ENCODE peak calls at places on chromosome 19, in nine cellular contexts. G, Z, V, P, C, Y, K, N and W are unnamed samples.
A peak's percentile ranks its signal among the peaks of the same experiment; 100 is the strongest.

GRCh38 chr19:56617531-56617930 is 22.4 kb downstream of the ZNF71 start:
- DNase-seq in G (no peak), Z (no peak), V (no peak), P (no peak), C (no peak), Y (no peak), K (no peak), N (no peak), W (no peak)

GRCh38 chr19:16330368-16330801 is 5.8 kb downstream of the KLF2 start:
- DNase-seq in G (peak; percentile 90), Z (no peak), V (no peak), P (peak; percentile 65), C (peak; percentile 57), Y (peak; percentile 96), K (peak; percentile 93), N (peak; percentile 93), W (no peak)

GRCh38 chr19:11479470-11480080 is 1.3 kb downstream of the ELAVL3 start:
- DNase-seq in G (no peak), Z (peak; percentile 92), V (no peak), P (no peak), C (no peak), Y (no peak), K (no peak), N (no peak), W (no peak)

GRCh38 chr19:5102520-5102919 is 133.6 kb downstream of the KDM4B start:
- DNase-seq in G (no peak), Z (no peak), V (no peak), P (no peak), C (no peak), Y (no peak), K (no peak), N (no peak), W (no peak)

GRCh38 chr19:33558846-33559245 is 37.3 kb upstream of the PEPD start:
- DNase-seq in G (no peak), Z (no peak), V (no peak), P (no peak), C (no peak), Y (no peak), K (peak; percentile 13), N (no peak), W (no peak)

GRCh38 chr19:47507031-47507430 is 7.8 kb downstream of the NAPA start:
- DNase-seq in G (no peak), Z (no peak), V (no peak), P (no peak), C (no peak), Y (no peak), K (no peak), N (no peak), W (no peak)

GRCh38 chr19:44851427-44851826 is 5.3 kb downstream of the NECTIN2 start:
- DNase-seq in G (no peak), Z (no peak), V (no peak), P (no peak), C (no peak), Y (no peak), K (no peak), N (no peak), W (no peak)

GRCh38 chr19:29945433-29945832 is 3.4 kb downstream of the URI1 start:
- DNase-seq in G (no peak), Z (no peak), V (no peak), P (no peak), C (no peak), Y (no peak), K (no peak), N (no peak), W (no peak)

GRCh38 chr19:567296-567900 is 5.0 kb upstream of the BSG start:
- DNase-seq in G (no peak), Z (no peak), V (no peak), P (no peak), C (no peak), Y (no peak), K (no peak), N (no peak), W (no peak)

GRCh38 chr19:19817357-19817756 is 4.2 kb downstream of the ZNF506 start:
- DNase-seq in G (no peak), Z (no peak), V (no peak), P (no peak), C (no peak), Y (no peak), K (no peak), N (no peak), W (no peak)

GRCh38 chr19:12789098-12789903 is 2.0 kb upstream of the JUNB start:
- DNase-seq in G (peak; percentile 53), Z (no peak), V (no peak), P (no peak), C (peak; percentile 52), Y (no peak), K (peak; percentile 41), N (no peak), W (no peak)

GRCh38 chr19:56217039-56217949 is 15.2 kb downstream of the ZSCAN5C start:
- DNase-seq in G (no peak), Z (peak; percentile 69), V (no peak), P (peak; percentile 14), C (no peak), Y (no peak), K (peak; percentile 35), N (no peak), W (no peak)

GRCh38 chr19:50977626-50978025 is 6.1 kb downstream of the KLK7 start:
- DNase-seq in G (no peak), Z (no peak), V (no peak), P (no peak), C (peak; percentile 0), Y (no peak), K (no peak), N (no peak), W (no peak)

GRCh38 chr19:3056454-3057016 is 5.8 kb downstream of the TLE5 start:
- DNase-seq in G (peak; percentile 68), Z (no peak), V (no peak), P (peak; percentile 61), C (peak; percentile 24), Y (no peak), K (no peak), N (no peak), W (no peak)

GRCh38 chr19:5046339-5047039 is 77.6 kb downstream of the KDM4B start:
- DNase-seq in G (peak; percentile 84), Z (no peak), V (no peak), P (no peak), C (peak; percentile 83), Y (peak; percentile 7), K (peak; percentile 60), N (no peak), W (no peak)

GRCh38 chr19:18388328-18389094 is 2.6 kb downstream of the GDF15 start:
- DNase-seq in G (peak; percentile 72), Z (peak; percentile 88), V (no peak), P (peak; percentile 87), C (peak; percentile 74), Y (peak; percentile 21), K (peak; percentile 71), N (no peak), W (no peak)

GRCh38 chr19:39411832-39412099 is 703 bp upstream of the PLEKHG2 start:
- DNase-seq in G (peak; percentile 97), Z (peak; percentile 81), V (peak; percentile 80), P (peak; percentile 88), C (peak; percentile 100), Y (no peak), K (peak; percentile 93), N (peak; percentile 88), W (peak; percentile 85)

GRCh38 chr19:1855828-1856255 is 7.5 kb downstream of the KLF16 start:
- DNase-seq in G (no peak), Z (no peak), V (no peak), P (no peak), C (no peak), Y (no peak), K (peak; percentile 34), N (no peak), W (no peak)

GRCh38 chr19:1254081-1254527 is 5.7 kb downstream of the MIDN start:
- DNase-seq in G (no peak), Z (no peak), V (no peak), P (no peak), C (peak; percentile 4), Y (no peak), K (no peak), N (no peak), W (no peak)

GRCh38 chr19:46791944-46792343 is 3.5 kb upstream of the SLC1A5 start:
- DNase-seq in G (no peak), Z (no peak), V (no peak), P (no peak), C (no peak), Y (peak; percentile 42), K (peak; percentile 69), N (no peak), W (no peak)

GRCh38 chr19:32720216-32720935 is 809 bp downstream of the TDRD12 start:
- DNase-seq in G (no peak), Z (no peak), V (no peak), P (no peak), C (no peak), Y (no peak), K (no peak), N (no peak), W (no peak)

GRCh38 chr19:6220385-6221191 is 59.2 kb downstream of the MLLT1 start:
- DNase-seq in G (no peak), Z (no peak), V (no peak), P (peak; percentile 80), C (no peak), Y (no peak), K (peak; percentile 32), N (no peak), W (no peak)

GRCh38 chr19:39401549-39402416 is 4.9 kb upstream of the ZFP36 start:
- DNase-seq in G (peak; percentile 95), Z (no peak), V (no peak), P (no peak), C (peak; percentile 95), Y (peak; percentile 93), K (peak; percentile 58), N (peak; percentile 35), W (no peak)

GRCh38 chr19:14366529-14366928 is 14.7 kb upstream of the ADGRE5 start:
- DNase-seq in G (peak; percentile 84), Z (peak; percentile 92), V (peak; percentile 41), P (no peak), C (peak; percentile 88), Y (peak; percentile 43), K (peak; percentile 56), N (peak; percentile 20), W (peak; percentile 49)

GRCh38 chr19:38425810-38426466 is at the start of gene RASGRP4:
- DNase-seq in G (no peak), Z (peak; percentile 40), V (no peak), P (no peak), C (no peak), Y (no peak), K (no peak), N (no peak), W (no peak)

GRCh38 chr19:46925548-46925950 is 64.8 kb downstream of the ARHGAP35 start:
- DNase-seq in G (peak; percentile 85), Z (no peak), V (no peak), P (no peak), C (peak; percentile 97), Y (peak; percentile 78), K (peak; percentile 21), N (peak; percentile 47), W (no peak)

GRCh38 chr19:38700350-38700932 is 43.8 kb downstream of the CAPN12 start:
- DNase-seq in G (no peak), Z (no peak), V (no peak), P (no peak), C (no peak), Y (no peak), K (no peak), N (no peak), W (no peak)

GRCh38 chr19:1647664-1648155 is 4.7 kb downstream of the TCF3 start:
- DNase-seq in G (no peak), Z (no peak), V (no peak), P (no peak), C (no peak), Y (no peak), K (no peak), N (no peak), W (no peak)

GRCh38 chr19:9839415-9839814 is 4.3 kb downstream of the PIN1 start:
- DNase-seq in G (no peak), Z (no peak), V (no peak), P (no peak), C (no peak), Y (no peak), K (no peak), N (no peak), W (no peak)